ENCODE peak calls at places on chromosomes 13 and 19, in six cellular contexts. H is CD8-positive, alpha-beta T cell; N is cardiac muscle cell; Z is lung; B is pancreas; O is sigmoid colon. D is an unnamed sample.

GRCh38 chr13:109835321-109835720 is 48.9 kb upstream of the IRS2 start:
- DNase-seq in H (no peak), B (no peak), N (no peak), O (no peak), Z (no peak), D (no peak)

GRCh38 chr19:35272954-35273649 is 4.3 kb downstream of the USF2 start:
- DNase-seq in H (no peak), B (no peak), N (no peak), Z (no peak), O (no peak), D (no peak)

GRCh38 chr13:93146584-93147292 is 79.9 kb upstream of the GPC6 start:
- DNase-seq in B (no peak), O (no peak), H (no peak), Z (no peak), N (no peak), D (no peak)

GRCh38 chr19:35261356-35262100 is 7.2 kb upstream of the USF2 start:
- DNase-seq in N (no peak), Z (no peak), H (no peak), O (peak; percentile 54), B (peak; percentile 21), D (peak; percentile 50)

GRCh38 chr13:50911937-50912624 is 2.5 kb downstream of the RNASEH2B start:
- DNase-seq in N (peak; percentile 94), O (peak; percentile 91), H (peak; percentile 92), Z (peak; percentile 89), B (peak; percentile 84), D (peak; percentile 89)

GRCh38 chr19:406121-406711 is 2.7 kb downstream of the C2CD4C start:
- DNase-seq in H (no peak), B (no peak), O (no peak), N (no peak), Z (no peak), D (no peak)

GRCh38 chr13:79901336-79901735 is 420.4 kb downstream of the NDFIP2 start:
- DNase-seq in O (no peak), N (no peak), Z (no peak), B (no peak), H (no peak), D (no peak)

GRCh38 chr19:43433689-43434088 is 19.0 kb downstream of the TEX101 start:
- DNase-seq in H (no peak), N (no peak), B (no peak), Z (no peak), O (no peak), D (no peak)

GRCh38 chr19:662207-662961 is 630 bp downstream of the RNF126 start:
- DNase-seq in Z (no peak), O (peak; percentile 75), N (peak; percentile 59), H (peak; percentile 85), B (peak; percentile 62), D (no peak)

GRCh38 chr19:50796634-50797428 is 6.6 kb downstream of the ACP4 start:
- DNase-seq in H (no peak), B (no peak), O (no peak), N (no peak), Z (no peak), D (no peak)

GRCh38 chr13:40187324-40187795 is 479.1 kb downstream of the FOXO1 start:
- DNase-seq in N (no peak), H (peak; percentile 87), B (no peak), O (no peak), Z (no peak), D (no peak)

GRCh38 chr19:51799311-51799997 is 4.5 kb downstream of the FPR3 start:
- DNase-seq in Z (peak; percentile 72), O (peak; percentile 90), H (no peak), N (no peak), B (peak; percentile 28), D (peak; percentile 96)

GRCh38 chr19:34188388-34188787 is 16.1 kb downstream of the LSM14A start:
- DNase-seq in O (no peak), B (no peak), H (no peak), N (no peak), Z (no peak), D (no peak)

GRCh38 chr19:34662919-34663318 is 14.0 kb downstream of the SCGB2B2 start:
- DNase-seq in B (peak; percentile 23), Z (no peak), N (no peak), O (no peak), H (peak; percentile 64), D (no peak)

GRCh38 chr13:23715762-23716235 is 145.6 kb downstream of the TNFRSF19 start:
- DNase-seq in B (no peak), O (no peak), H (no peak), Z (no peak), N (peak; percentile 49), D (no peak)

GRCh38 chr19:39430675-39431593 is 4.8 kb downstream of the RPS16 start:
- DNase-seq in N (no peak), B (no peak), Z (peak; percentile 70), O (no peak), H (peak; percentile 82), D (no peak)

GRCh38 chr13:75091707-75092106 is 390.3 kb downstream of the TBC1D4 start:
- DNase-seq in Z (no peak), H (no peak), N (peak; percentile 50), B (no peak), O (no peak), D (no peak)

GRCh38 chr19:50902640-50903039 is 8.6 kb downstream of the KLK4 start:
- DNase-seq in Z (no peak), B (no peak), N (no peak), O (no peak), H (no peak), D (no peak)

GRCh38 chr19:35557539-35558399 is 5.7 kb downstream of the ATP4A start:
- DNase-seq in B (peak; percentile 72), Z (peak; percentile 71), O (no peak), H (peak; percentile 46), N (peak; percentile 92), D (no peak)

GRCh38 chr13:110125613-110126272 is 181.2 kb downstream of the COL4A1 start:
- DNase-seq in Z (peak; percentile 25), N (no peak), B (no peak), O (peak; percentile 59), H (no peak), D (no peak)

GRCh38 chr13:103883152-103883551 is 816.9 kb upstream of the SLC10A2 start:
- DNase-seq in O (peak; percentile 82), B (peak; percentile 83), H (no peak), N (peak; percentile 84), Z (peak; percentile 80), D (peak; percentile 90)

DNA sequence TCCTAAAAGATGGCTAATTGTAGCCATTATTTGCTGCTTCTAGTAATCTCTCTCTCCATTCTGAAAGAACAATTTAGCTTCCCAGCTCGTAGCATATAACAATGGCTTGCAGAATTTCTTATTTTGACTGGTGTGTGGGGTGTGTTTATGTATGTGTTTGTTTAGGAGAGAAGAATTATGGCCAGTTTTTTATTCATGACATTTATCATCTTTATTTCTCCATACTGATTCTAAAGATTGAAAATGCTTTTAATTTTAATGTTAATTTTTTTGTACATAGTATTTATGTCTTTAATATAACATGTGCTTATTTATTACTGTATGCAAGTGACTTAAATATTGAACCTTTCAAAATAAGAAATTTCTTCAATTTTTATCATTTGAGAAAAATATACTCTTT is 115.8 kb upstream of the TMTC4 start:
- DNase-seq in O (no peak), B (no peak), Z (no peak), N (no peak), H (no peak), D (no peak)
- H3K27me3 ChIP-seq in O (no peaks in the 10 kb centered on the region), B (no peaks in the 10 kb centered on the region), Z (no peaks in the 10 kb centered on the region), N (no peaks in the 10 kb centered on the region), H (no peaks in the 10 kb centered on the region), D (no peaks in the 10 kb centered on the region)

GRCh38 chr19:18460313-18460712 is 22.4 kb upstream of the ISYNA1 start:
- DNase-seq in N (no peak), H (no peak), B (peak; percentile 52), Z (no peak), O (peak; percentile 94), D (peak; percentile 87)
- H3K4me1 ChIP-seq in N (no peaks in the 10 kb centered on the region), H (no peaks in the 10 kb centered on the region), B (peaks cover 10% of the 10 kb centered on the region), Z (peaks cover 12% of the 10 kb centered on the region), O (peaks cover 77% of the 10 kb centered on the region), D (peaks cover 69% of the 10 kb centered on the region)

GRCh38 chr19:48064509-48064908 is 20.6 kb upstream of the CABP5 start:
- DNase-seq in O (no peak), H (no peak), Z (no peak), B (no peak), N (no peak), D (no peak)

DNA sequence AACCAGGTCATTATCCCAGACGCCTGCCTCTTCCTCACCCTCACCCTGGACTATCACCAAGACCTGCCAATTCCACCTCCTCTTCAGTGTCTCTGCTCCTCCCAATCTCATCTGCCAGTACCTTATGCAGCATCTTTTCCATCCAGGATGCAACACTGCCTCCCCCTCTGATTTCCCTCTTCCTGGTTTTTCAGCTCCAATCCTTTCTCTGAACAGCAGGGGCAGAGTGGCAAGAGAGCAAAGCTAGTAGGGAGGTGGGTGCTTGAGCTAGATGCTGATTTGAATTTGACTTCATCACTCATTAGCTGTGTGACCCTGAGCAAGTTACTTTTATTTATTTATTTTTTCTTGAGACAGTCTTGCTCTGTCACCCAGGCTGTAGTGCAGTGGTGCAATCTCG is 25.6 kb upstream of the CABP5 start:
- DNase-seq in O (no peak), Z (no peak), H (no peak), N (no peak), B (no peak), D (no peak)
- TF ChIP-seq CTCF in O (no peak), Z (no peak), H (no peak), N (peak; percentile 3), B (no peak), D (no peak)

DNA sequence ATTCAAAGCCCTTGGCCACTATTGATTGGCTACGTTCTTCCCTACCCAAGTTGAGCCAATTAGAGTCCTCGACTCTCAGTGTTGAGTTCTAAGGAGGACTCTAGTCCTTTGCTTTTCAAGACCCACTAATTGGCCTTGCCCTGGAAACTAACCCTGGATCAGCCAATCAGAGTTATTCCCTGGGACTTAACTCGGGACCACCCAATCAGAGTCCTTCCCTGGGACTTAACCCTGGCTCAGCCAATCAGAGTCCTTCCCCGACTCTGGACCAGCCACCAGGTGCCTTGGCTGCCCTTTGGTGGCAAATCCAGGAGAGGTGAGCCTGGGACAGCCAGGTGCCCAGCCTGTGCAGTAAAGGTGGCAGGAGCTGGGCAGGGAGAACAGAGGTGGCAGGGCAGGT is 28.7 kb downstream of the ATP8B3 start:
- DNase-seq in B (no peak), H (no peak), N (no peak), O (no peak), Z (no peak), D (no peak)
- H3K27me3 ChIP-seq in B (peaks cover 12% of the 10 kb centered on the region), H (peaks cover 4% of the 10 kb centered on the region), N (peaks cover 46% of the 10 kb centered on the region), O (peaks cover 55% of the 10 kb centered on the region), Z (no peaks in the 10 kb centered on the region), D (peaks cover 17% of the 10 kb centered on the region)

DNA sequence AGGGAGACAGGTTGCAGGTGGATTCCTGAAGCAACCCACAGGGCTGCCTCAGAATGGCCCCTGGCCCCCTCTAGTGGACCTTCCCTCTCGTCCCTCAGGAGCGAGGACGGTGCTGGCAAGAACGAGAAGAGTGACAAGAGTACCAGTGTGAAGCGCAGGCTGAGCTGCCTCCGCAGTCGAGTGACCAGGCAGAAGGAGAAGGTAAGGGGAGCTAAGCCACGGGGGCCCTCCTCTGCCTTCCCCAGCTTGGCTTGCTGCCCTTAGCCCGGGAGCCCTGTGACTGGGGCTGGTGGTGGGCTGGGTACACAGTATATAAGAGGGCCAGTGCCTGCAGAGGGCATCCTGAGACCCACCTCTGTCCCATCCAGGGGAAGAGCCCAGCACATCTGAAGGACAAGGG is 34.0 kb downstream of the ARHGEF18 start:
- DNase-seq in Z (no peak), H (no peak), N (no peak), O (no peak), B (no peak), D (no peak)
- H3K4me1 ChIP-seq in Z (no peaks in the 10 kb centered on the region), H (no peaks in the 10 kb centered on the region), N (no peaks in the 10 kb centered on the region), O (peaks cover 5% of the 10 kb centered on the region), B (peaks cover 6% of the 10 kb centered on the region), D (no peaks in the 10 kb centered on the region)

D was measured in right atrium auricular region.